ENCODE peak calls at places on chromosome 12, in seven cellular contexts. D is lower lobe of right lung; R is cardiac muscle cell; X is tibial nerve; T is effector memory CD4-positive, alpha-beta T cell; W is left ventricle myocardium inferior; P is transverse colon. J is an unnamed sample. For H3K27me3, the result is how much of the 10 kb centered on the place peaks cover.

GRCh38 chr12:44873898-44874297 is 2.2 kb downstream of the NELL2 start:
- DNase-seq in D (no peak), R (peak), X (no peak), T (no peak), W (no peak), P (no peak), J (no peak)

GRCh38 chr12:124157416-124157815 is 137.5 kb upstream of the RFLNA start:
- DNase-seq in D (no peak), R (no peak), X (no peak), T (no peak), W (no peak), P (no peak), J (no peak)

GRCh38 chr12:57882575-57882974 is 36.0 kb upstream of the CTDSP2 start:
- DNase-seq in D (no peak), R (no peak), X (no peak), T (no peak), W (no peak), P (no peak), J (no peak)

GRCh38 chr12:15152864-15153263 is 68.4 kb downstream of the RERG start:
- DNase-seq in D (no peak), R (peak), X (no peak), T (no peak), W (no peak), P (no peak), J (no peak)

GRCh38 chr12:116502989-116503496 is 56.1 kb upstream of the MAP1LC3B2 start:
- DNase-seq in D (no peak), R (no peak), X (no peak), T (no peak), W (no peak), P (no peak), J (no peak)

GRCh38 chr12:64826234-64826633 is 1.8 kb downstream of the TBC1D30 start:
- DNase-seq in D (peak), R (peak), X (peak), T (no peak), W (peak), P (peak), J (peak)

GRCh38 chr12:49866859-49867579 is 24.1 kb upstream of the BCDIN3D start:
- DNase-seq in D (peak), R (peak), X (peak), T (peak), W (peak), P (peak), J (peak)

GRCh38 chr12:25151476-25151875 is 43.5 kb downstream of the DNAI7 start:
- DNase-seq in D (no peak), R (peak), X (peak), T (no peak), W (peak), P (peak), J (peak)

GRCh38 chr12:29943683-29944082 is 159.9 kb upstream of the TMTC1 start:
- DNase-seq in D (no peak), R (peak), X (no peak), T (no peak), W (no peak), P (no peak), J (no peak)

GRCh38 chr12:63090716-63091115 is 60.3 kb downstream of the AVPR1A start:
- DNase-seq in D (no peak), R (no peak), X (no peak), T (no peak), W (no peak), P (no peak), J (no peak)

GRCh38 chr12:46126050-46126727 is 135.8 kb upstream of the SCAF11 start:
- DNase-seq in D (no peak), R (no peak), X (no peak), T (no peak), W (no peak), P (no peak), J (no peak)

GRCh38 chr12:125292700-125293099 is 227.5 kb downstream of the AACS start:
- DNase-seq in D (no peak), R (no peak), X (no peak), T (no peak), W (no peak), P (no peak), J (no peak)

GRCh38 chr12:114817491-114818440 is 133.8 kb upstream of the TBX3 start:
- DNase-seq in D (no peak), R (no peak), X (no peak), T (no peak), W (no peak), P (no peak), J (peak)

GRCh38 chr12:34390846-34391700 is 368.8 kb downstream of the ALG10 start:
- DNase-seq in D (peak), R (no peak), X (no peak), T (no peak), W (peak), P (no peak), J (peak)

GRCh38 chr12:114608509-114608908 is 75.5 kb downstream of the TBX3 start:
- DNase-seq in D (no peak), R (no peak), X (no peak), T (no peak), W (no peak), P (no peak), J (no peak)

GRCh38 chr12:9906888-9907287 is 25.3 kb downstream of the CLEC2A start:
- DNase-seq in D (no peak), R (no peak), X (no peak), T (peak), W (no peak), P (peak), J (no peak)

GRCh38 chr12:132479938-132480619 is 9.9 kb upstream of the FBRSL1 start:
- DNase-seq in D (no peak), R (no peak), X (no peak), T (no peak), W (no peak), P (no peak), J (no peak)

GRCh38 chr12:12365931-12366431 is 9.1 kb downstream of the BORCS5 start:
- DNase-seq in D (no peak), R (peak), X (no peak), T (no peak), W (no peak), P (no peak), J (no peak)

GRCh38 chr12:114904254-114905003 is 220.5 kb upstream of the TBX3 start:
- DNase-seq in D (no peak), R (peak), X (no peak), T (no peak), W (no peak), P (no peak), J (no peak)

GRCh38 chr12:95701275-95701674 is 89.3 kb downstream of the NTN4 start:
- DNase-seq in D (no peak), R (no peak), X (no peak), T (no peak), W (no peak), P (no peak), J (no peak)

GRCh38 chr12:116700066-116700465 is 37.8 kb downstream of the SPRING1 start:
- DNase-seq in D (no peak), R (no peak), X (no peak), T (no peak), W (no peak), P (no peak), J (no peak)

GRCh38 chr12:106145539-106146447 is 7.0 kb upstream of the NUAK1 start:
- DNase-seq in D (no peak), R (peak), X (no peak), T (no peak), W (peak), P (peak), J (no peak)

GRCh38 chr12:21502164-21502496 is 541 bp downstream of the GOLT1B start:
- DNase-seq in D (peak), R (peak), X (no peak), T (no peak), W (no peak), P (peak), J (no peak)

GRCh38 chr12:16828891-16829290 is 222.9 kb upstream of the LMO3 start:
- DNase-seq in D (no peak), R (no peak), X (no peak), T (no peak), W (no peak), P (no peak), J (no peak)

GRCh38 chr12:8914716-8915526 is 612 bp downstream of the PHC1 start:
- DNase-seq in D (peak), R (peak), X (peak), T (peak), W (peak), P (peak), J (peak)

GRCh38 chr12:65305346-65305950 is 27.0 kb downstream of the MSRB3 start:
- DNase-seq in D (no peak), R (no peak), X (no peak), T (no peak), W (no peak), P (no peak), J (no peak)

GRCh38 chr12:111827916-111828315 is 14.1 kb upstream of the MAPKAPK5 start:
- DNase-seq in D (no peak), R (no peak), X (no peak), T (no peak), W (no peak), P (no peak), J (no peak)

GRCh38 chr12:117596968-117597367 is 235.5 kb upstream of the NOS1 start:
- DNase-seq in D (no peak), R (no peak), X (no peak), T (no peak), W (no peak), P (no peak), J (no peak)

GRCh38 chr12:86117711-86118110 is 138.5 kb downstream of the MGAT4C start:
- DNase-seq in D (no peak), R (no peak), X (no peak), T (no peak), W (no peak), P (no peak), J (no peak)

GRCh38 chr12:69154585-69155363 is 84.6 kb upstream of the CPSF6 start:
- DNase-seq in D (peak), R (peak), X (peak), T (peak), W (peak), P (peak), J (no peak)

GRCh38 chr12:30437616-30438015 is 258.1 kb downstream of the IPO8 start:
- DNase-seq in D (no peak), R (peak), X (no peak), T (no peak), W (no peak), P (no peak), J (no peak)

GRCh38 chr12:132872975-132873421 is 14.4 kb downstream of the CHFR start:
- DNase-seq in D (no peak), R (no peak), X (no peak), T (no peak), W (no peak), P (peak), J (no peak)

GRCh38 chr12:49534806-49535278 is 4.0 kb upstream of the KCNH3 start:
- DNase-seq in D (no peak), R (no peak), X (no peak), T (no peak), W (no peak), P (no peak), J (no peak)

GRCh38 chr12:108939594-108939993 is 59.7 kb downstream of the DAO start:
- DNase-seq in D (no peak), R (peak), X (no peak), T (no peak), W (no peak), P (no peak), J (no peak)

GRCh38 chr12:131347732-131348131 is 363.2 kb upstream of the SFSWAP start:
- DNase-seq in D (no peak), R (no peak), X (no peak), T (no peak), W (no peak), P (no peak), J (no peak)

GRCh38 chr12:50699940-50700339 is 64.0 kb upstream of the ATF1 start:
- DNase-seq in D (no peak), R (no peak), X (no peak), T (no peak), W (no peak), P (no peak), J (no peak)

GRCh38 chr12:107429006-107429698 is 256.4 kb upstream of the PWP1 start:
- DNase-seq in D (no peak), R (no peak), X (no peak), T (no peak), W (no peak), P (peak), J (peak)

GRCh38 chr12:105445261-105446015 is 114.9 kb downstream of the C12orf75 start:
- DNase-seq in D (no peak), R (peak), X (no peak), T (no peak), W (no peak), P (no peak), J (no peak)

GRCh38 chr12:52314511-52314910 is 6.7 kb downstream of the KRT83 start:
- DNase-seq in D (no peak), R (no peak), X (no peak), T (no peak), W (no peak), P (no peak), J (no peak)
- H3K27me3 ChIP-seq in D (under half), R (half or more), X (under half), T (under half), W (half or more), P (under half), J (half or more)

GRCh38 chr12:39236994-39237393 is 205.9 kb downstream of the KIF21A start:
- DNase-seq in D (no peak), R (peak), X (no peak), T (no peak), W (no peak), P (no peak), J (no peak)
- H3K4me3 ChIP-seq in D (no peak), R (no peak), X (no peak), T (no peak), W (no peak), P (no peak), J (no peak)

GRCh38 chr12:54608786-54609185 is 20.3 kb upstream of the PPP1R1A start:
- DNase-seq in D (no peak), R (no peak), X (no peak), T (no peak), W (no peak), P (no peak), J (no peak)

GRCh38 chr12:54606556-54606955 is 18.1 kb upstream of the PPP1R1A start:
- DNase-seq in D (no peak), R (no peak), X (no peak), T (no peak), W (no peak), P (no peak), J (no peak)

GRCh38 chr12:54612216-54612750 is 22.4 kb downstream of the LACRT start:
- DNase-seq in D (no peak), R (no peak), X (no peak), T (no peak), W (no peak), P (no peak), J (no peak)

GRCh38 chr12:54608156-54608555 is 19.7 kb upstream of the PPP1R1A start:
- DNase-seq in D (no peak), R (no peak), X (no peak), T (no peak), W (no peak), P (no peak), J (no peak)

DNA sequence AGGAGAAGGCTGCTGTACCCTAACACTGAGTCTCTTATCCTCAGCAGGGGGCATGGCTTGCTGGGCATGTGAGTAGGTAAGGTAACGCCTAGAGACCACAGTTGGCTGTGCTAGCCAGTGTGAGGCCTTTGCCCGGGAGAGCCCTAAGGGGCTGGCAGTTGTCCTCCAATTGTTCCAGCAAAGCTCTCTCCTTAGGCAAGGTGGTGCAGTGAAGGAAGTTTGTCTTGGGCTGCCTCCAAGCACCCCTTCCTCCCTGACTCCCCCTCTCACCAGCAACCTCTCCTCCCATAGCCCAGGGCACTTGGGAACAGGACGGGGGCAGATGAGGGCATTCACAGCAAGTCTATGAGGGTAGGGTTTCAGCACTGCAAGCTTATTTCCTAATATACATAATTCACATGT is 23.0 kb downstream of the LACRT start:
- DNase-seq in D (no peak), R (no peak), X (no peak), T (no peak), W (no peak), P (no peak), J (no peak)
- H3K27me3 ChIP-seq in D (under half), R (under half), X (under half), T (under half), W (half or more), P (under half), J (under half)

GRCh38 chr12:71045781-71046180 is 112.0 kb downstream of the TSPAN8 start:
- DNase-seq in D (no peak), R (peak), X (no peak), T (no peak), W (no peak), P (no peak), J (no peak)
- H3K4me3 ChIP-seq in D (no peak), R (no peak), X (no peak), T (no peak), W (no peak), P (no peak), J (no peak)

DNA sequence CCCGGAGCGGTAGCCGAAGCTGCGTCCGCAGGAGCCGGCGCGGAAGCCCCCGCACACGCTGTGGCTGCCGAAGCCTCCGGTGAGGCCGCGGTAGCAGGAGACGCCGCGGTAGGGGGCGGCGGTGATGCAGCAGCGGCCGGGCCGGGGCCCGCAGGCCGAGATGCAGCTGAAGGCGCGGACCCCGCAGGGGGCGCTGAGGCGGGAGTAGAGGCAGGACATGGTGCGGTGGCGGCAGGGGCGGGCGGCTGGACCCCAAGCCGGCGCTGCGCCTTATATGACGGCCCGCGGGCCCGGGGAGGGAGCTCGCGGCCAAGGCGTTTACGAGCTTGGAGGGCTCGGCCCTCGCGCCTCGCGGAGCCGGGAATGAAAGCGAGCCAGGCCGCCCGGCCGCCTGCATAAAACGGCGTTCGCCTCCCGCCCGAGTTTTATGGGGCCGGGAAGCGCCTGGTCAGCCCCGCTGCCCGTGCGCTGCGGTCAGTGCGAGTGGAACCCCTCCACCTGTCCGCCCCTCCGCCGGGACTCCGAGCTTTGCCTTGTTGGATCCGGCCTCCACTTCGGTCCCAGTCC is 16.0 kb upstream of the KRT86 start:
- DNase-seq in D (peak), R (peak), X (no peak), T (no peak), W (no peak), P (no peak), J (peak)
- H3K27me3 ChIP-seq in D (half or more), R (half or more), X (under half), T (under half), W (half or more), P (half or more), J (half or more)

DNA sequence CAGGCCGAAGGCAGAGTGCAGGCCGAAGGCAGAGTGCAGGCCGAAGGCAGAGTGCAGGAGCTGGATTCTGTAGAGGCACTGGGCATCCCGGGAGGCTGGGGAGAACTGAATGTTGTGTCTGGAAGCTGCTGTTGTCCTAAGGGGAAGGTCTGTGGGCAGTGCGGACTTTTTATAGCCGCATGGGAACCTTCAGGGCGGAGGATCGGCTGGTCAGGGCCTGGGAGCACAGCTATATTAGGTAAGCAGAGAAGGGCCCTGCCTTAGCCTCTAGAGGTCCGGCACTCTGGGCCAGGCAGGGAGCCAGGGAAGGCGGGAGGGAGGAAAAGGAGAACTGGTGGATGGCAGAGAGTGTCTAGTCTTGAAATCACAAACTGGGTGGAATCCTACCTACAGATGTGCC is 14.2 kb downstream of the CABP1 start:
- DNase-seq in D (no peak), R (no peak), X (peak), T (no peak), W (peak), P (peak), J (no peak)
- H3K4me3 ChIP-seq in D (no peak), R (no peak), X (no peak), T (no peak), W (peak), P (no peak), J (no peak)

GRCh38 chr12:53737494-53737808 is 10.2 kb upstream of the CALCOCO1 start:
- DNase-seq in D (no peak), R (no peak), X (no peak), T (no peak), W (no peak), P (no peak), J (no peak)

GRCh38 chr12:53737951-53738833 is 10.9 kb upstream of the CALCOCO1 start:
- DNase-seq in D (no peak), R (no peak), X (no peak), T (peak), W (no peak), P (peak), J (no peak)

GRCh38 chr12:53738834-53739284 is 11.6 kb upstream of the CALCOCO1 start:
- DNase-seq in D (no peak), R (no peak), X (no peak), T (no peak), W (no peak), P (no peak), J (no peak)

GRCh38 chr12:53740130-53740491 is 11.7 kb downstream of the CISTR start:
- DNase-seq in D (no peak), R (no peak), X (no peak), T (no peak), W (no peak), P (no peak), J (no peak)

DNA sequence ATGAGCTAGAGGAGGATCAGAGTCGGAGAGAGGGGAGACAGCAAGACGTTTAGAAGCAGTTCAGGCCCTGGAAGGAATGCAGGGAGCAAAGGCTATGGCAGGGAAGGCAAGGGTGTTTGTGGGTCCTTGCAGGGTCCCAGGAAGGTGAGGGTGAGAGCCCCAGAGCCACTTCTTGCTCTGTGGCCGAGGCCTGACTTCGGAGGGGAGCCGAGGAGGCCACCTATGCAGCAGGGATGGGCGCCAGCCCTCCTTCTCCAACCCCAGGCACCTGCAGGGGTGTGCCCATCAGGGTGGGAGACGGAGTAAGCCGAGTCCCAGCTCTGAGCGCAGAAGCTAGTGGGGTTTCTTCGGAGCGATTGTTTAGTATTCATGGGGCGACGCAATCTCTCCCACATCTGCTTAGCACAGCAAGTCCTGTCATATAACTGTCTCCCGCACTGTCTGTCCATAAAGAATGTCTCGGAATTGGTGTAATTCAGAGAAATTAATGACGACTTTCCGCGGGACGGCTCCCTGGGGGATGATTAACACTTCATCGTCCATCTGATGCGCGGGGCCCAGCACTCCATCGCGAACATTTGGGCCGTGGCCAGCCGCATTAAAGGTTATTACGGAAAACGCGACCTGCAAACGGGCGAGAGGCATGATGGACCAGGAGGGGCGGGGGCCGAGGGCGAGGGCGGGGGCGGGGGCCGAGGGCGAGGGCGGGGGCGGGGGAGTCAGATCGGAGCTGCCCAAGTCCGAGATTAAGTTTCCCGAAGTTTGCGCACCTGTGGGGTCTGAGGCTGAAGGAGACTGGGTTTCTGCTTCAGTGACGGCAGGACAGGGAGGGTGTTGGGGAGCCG is 12.3 kb upstream of the CALCOCO1 start:
- DNase-seq in D (no peak), R (no peak), X (no peak), T (no peak), W (no peak), P (no peak), J (no peak)
- H3K27me3 ChIP-seq in D (half or more), R (half or more), X (under half), T (under half), W (half or more), P (half or more), J (half or more)